ENCODE peak calls at places on chromosomes 1 and 21, in four cellular contexts. I is NCI-H345, S is T-helper 9 cell, W is C1 segment of cervical spinal cord. V is an unnamed sample.

GRCh38 chr1:11479375-11479979 is 522 bp downstream of the DISP3 start:
- DNase-seq in W (no peak), I (peak), S (no peak), V (no peak)

GRCh38 chr1:56148466-56149193 is 430.7 kb downstream of the PLPP3 start:
- DNase-seq in W (no peak), S (no peak), I (no peak), V (no peak)

GRCh38 chr1:220315070-220315839 is 43.0 kb upstream of the RAB3GAP2 start:
- DNase-seq in W (no peak), S (no peak), I (no peak), V (no peak)

GRCh38 chr1:178494569-178494971 is 2.2 kb downstream of the CLEC20A start:
- DNase-seq in I (no peak), S (no peak), W (no peak), V (no peak)

GRCh38 chr21:45357436-45358260 is 47.3 kb upstream of the COL18A1 start:
- DNase-seq in W (no peak), S (no peak), I (no peak), V (no peak)

GRCh38 chr1:207868252-207868768 is 42.6 kb downstream of the CD34 start:
- DNase-seq in S (no peak), I (no peak), W (peak), V (no peak)

GRCh38 chr1:241610056-241610815 is 29.9 kb downstream of the CHML start:
- DNase-seq in I (peak), W (no peak), S (no peak), V (no peak)

GRCh38 chr1:61561666-61562065 is 163.3 kb downstream of the TM2D1 start:
- DNase-seq in S (no peak), W (no peak), I (no peak), V (no peak)

GRCh38 chr1:225657462-225657989 is 4.6 kb upstream of the ENAH start:
- DNase-seq in S (no peak), I (no peak), W (no peak), V (no peak)

GRCh38 chr1:180981596-180982387 is 40.9 kb downstream of the STX6 start:
- DNase-seq in W (no peak), S (no peak), I (no peak), V (peak)

GRCh38 chr1:198212675-198213074 is 55.9 kb downstream of the NEK7 start:
- DNase-seq in S (no peak), I (no peak), W (no peak), V (no peak)